ENCODE peak calls at places on chromosomes 4 and X, in nine cellular contexts. R, B, A, X, G, T, N, P and W are unnamed samples.

GRCh38 chrX:9494806-9495205 is 29.9 kb downstream of the TBL1X start:
- DNase-seq in R (no peak), X (no peak), P (no peak), A (no peak), G (no peak), T (no peak), N (no peak), B (no peak), W (no peak)

GRCh38 chrX:2629316-2630168 is 61.6 kb upstream of the CD99 start:
- DNase-seq in T (no peak), R (no peak), P (no peak), A (no peak), B (no peak), N (no peak), X (no peak), G (no peak), W (no peak)

GRCh38 chr4:1409079-1409805 is 3.0 kb upstream of the NKX1-1 start:
- DNase-seq in G (no peak), P (no peak), T (no peak), X (no peak), A (no peak), R (peak; percentile 15), B (no peak), N (no peak), W (no peak)

GRCh38 chrX:139932077-139932900 is 564 bp downstream of the ATP11C start:
- DNase-seq in B (no peak), P (no peak), A (peak; percentile 39), G (no peak), X (peak; percentile 27), N (no peak), T (peak; percentile 74), R (peak; percentile 43), W (peak; percentile 78)

GRCh38 chr4:68344785-68345184 is 5.1 kb downstream of the YTHDC1 start:
- DNase-seq in B (no peak), R (no peak), N (no peak), X (no peak), T (no peak), G (no peak), P (no peak), A (no peak), W (no peak)

GRCh38 chr4:52612341-52612740 is 46.8 kb downstream of the USP46 start:
- DNase-seq in A (no peak), N (no peak), T (no peak), G (no peak), P (no peak), X (no peak), B (no peak), R (no peak), W (no peak)

GRCh38 chrX:76026751-76027150 is 146.1 kb upstream of the PBDC1 start:
- DNase-seq in G (no peak), X (no peak), N (no peak), T (no peak), R (no peak), P (no peak), A (no peak), B (no peak), W (no peak)

GRCh38 chr4:118270492-118270891 is 82.3 kb downstream of the PRSS12 start:
- DNase-seq in N (no peak), G (no peak), B (no peak), T (peak; percentile 65), A (no peak), R (no peak), P (peak; percentile 16), X (peak; percentile 17), W (no peak)

GRCh38 chr4:181611033-181611711 is 632.0 kb upstream of the TENM3 start:
- DNase-seq in A (no peak), B (no peak), X (peak; percentile 77), N (no peak), R (no peak), G (no peak), P (no peak), T (no peak), W (no peak)

GRCh38 chr4:113921089-113921842 is 58.2 kb downstream of the ARSJ start:
- DNase-seq in R (no peak), T (no peak), P (no peak), B (no peak), N (no peak), A (no peak), X (no peak), G (no peak), W (no peak)